ENCODE peak calls at places on chromosomes 3 and 15, in seven cellular contexts. K, E, G, P, Q, W and T are unnamed samples.

GRCh38 chr15:31024330-31024729 is 32.9 kb upstream of the MTMR10 start:
- DNase-seq in G (no peak), Q (peak; percentile 96), E (peak; percentile 93), K (no peak), W (peak; percentile 96), P (no peak), T (peak; percentile 88)

GRCh38 chr15:64754663-64755426 is 20.5 kb downstream of the RBPMS2 start:
- DNase-seq in G (peak; percentile 61), E (no peak), W (no peak), P (no peak), Q (no peak), K (no peak), T (no peak)

GRCh38 chr15:34644061-34644460 is 60.6 kb upstream of the GOLGA8B start:
- DNase-seq in W (peak; percentile 71), P (no peak), G (no peak), K (no peak), E (peak; percentile 60), Q (peak; percentile 79), T (no peak)

GRCh38 chr3:191438150-191438814 is 22.7 kb upstream of the PYDC2 start:
- DNase-seq in P (no peak), E (no peak), G (no peak), W (no peak), K (no peak), Q (no peak), T (no peak)

GRCh38 chr15:67838789-67839332 is 984 bp downstream of the RNU6-1 start:
- DNase-seq in Q (peak; percentile 30), W (no peak), K (no peak), P (no peak), E (no peak), G (no peak), T (no peak)

GRCh38 chr3:54891540-54891897 is 36.3 kb downstream of the LRTM1 start:
- DNase-seq in W (peak; percentile 96), G (no peak), Q (peak; percentile 96), K (no peak), E (peak; percentile 96), P (no peak), T (peak; percentile 73)

GRCh38 chr3:13098192-13098591 is 25.0 kb upstream of the IQSEC1 start:
- DNase-seq in Q (no peak), G (no peak), W (no peak), K (no peak), P (no peak), E (no peak), T (no peak)

GRCh38 chr3:155232605-155233004 is 60.9 kb downstream of the STRIT1 start:
- DNase-seq in P (no peak), G (no peak), E (no peak), K (no peak), Q (peak; percentile 91), W (peak; percentile 92), T (peak; percentile 87)

GRCh38 chr3:117238805-117239204 is 529.2 kb downstream of the TUSC7 start:
- DNase-seq in Q (no peak), G (no peak), P (no peak), E (no peak), K (no peak), W (no peak), T (no peak)

GRCh38 chr3:126212629-126213375 is 32.4 kb upstream of the ALDH1L1 start:
- DNase-seq in K (peak; percentile 53), G (no peak), W (no peak), Q (peak; percentile 24), P (peak; percentile 14), E (peak; percentile 74), T (no peak)

GRCh38 chr3:177538064-177538742 is 340.9 kb upstream of the TBL1XR1 start:
- DNase-seq in W (no peak), Q (no peak), P (no peak), E (peak; percentile 10), K (no peak), G (no peak), T (no peak)

GRCh38 chr3:170697803-170698350 is 112.0 kb upstream of the SLC7A14 start:
- DNase-seq in P (no peak), G (no peak), K (peak; percentile 22), Q (no peak), W (no peak), E (no peak), T (no peak)

GRCh38 chr3:168024537-168024941 is 71.2 kb downstream of the GOLIM4 start:
- DNase-seq in Q (peak; percentile 34), G (no peak), W (peak; percentile 93), P (no peak), K (peak; percentile 90), E (peak; percentile 79), T (peak; percentile 87)

GRCh38 chr15:31977812-31978662 is 52.3 kb upstream of the CHRNA7 start:
- DNase-seq in Q (peak; percentile 5), W (peak; percentile 46), E (peak; percentile 81), G (peak; percentile 53), P (peak; percentile 37), K (peak; percentile 46), T (no peak)

GRCh38 chr3:78887029-78887428 is 880.8 kb downstream of the ROBO1 start:
- DNase-seq in E (peak; percentile 64), W (peak; percentile 37), G (no peak), K (no peak), Q (peak; percentile 70), P (no peak), T (no peak)

GRCh38 chr15:101329867-101330380 is 34.9 kb upstream of the SNRPA1 start:
- DNase-seq in P (no peak), W (no peak), E (no peak), G (no peak), K (no peak), Q (no peak), T (no peak)

GRCh38 chr3:73530030-73530411 is 94.7 kb downstream of the PDZRN3 start:
- DNase-seq in G (no peak), K (no peak), E (peak; percentile 7), P (no peak), W (no peak), Q (no peak), T (no peak)

GRCh38 chr15:33115191-33115861 is 79.2 kb downstream of the FMN1 start:
- DNase-seq in Q (no peak), G (no peak), E (no peak), P (no peak), K (no peak), W (no peak), T (no peak)

GRCh38 chr3:40213556-40213955 is 96.0 kb upstream of the EIF1B start:
- DNase-seq in Q (no peak), P (no peak), G (no peak), E (no peak), W (no peak), K (no peak), T (no peak)

GRCh38 chr3:124639406-124640237 is 90.6 kb upstream of the UMPS start:
- DNase-seq in G (no peak), P (no peak), Q (peak; percentile 7), E (no peak), W (no peak), K (no peak), T (no peak)

GRCh38 chr3:133273346-133273745 is 126.5 kb upstream of the BFSP2 start:
- DNase-seq in P (no peak), E (no peak), K (no peak), W (no peak), Q (no peak), G (no peak), T (no peak)

GRCh38 chr15:67723294-67724024 is 101.8 kb upstream of the SKOR1 start:
- DNase-seq in K (no peak), G (no peak), W (no peak), Q (no peak), E (no peak), P (peak; percentile 82), T (no peak)

GRCh38 chr3:162702768-162703385 is 1206.3 kb downstream of the OTOL1 start:
- DNase-seq in W (no peak), P (no peak), K (no peak), Q (no peak), E (no peak), G (no peak), T (no peak)

GRCh38 chr15:77144492-77145070 is 73.7 kb upstream of the TSPAN3 start:
- DNase-seq in G (no peak), E (peak; percentile 73), Q (peak; percentile 21), W (peak; percentile 84), K (no peak), P (no peak), T (peak; percentile 45)

GRCh38 chr3:126127452-126127851 is 43.5 kb upstream of the SLC41A3 start:
- DNase-seq in G (no peak), P (no peak), E (no peak), Q (no peak), K (no peak), W (no peak), T (no peak)

GRCh38 chr15:89836255-89837133 is 21.8 kb upstream of the ANPEP start:
- DNase-seq in W (peak; percentile 84), Q (peak; percentile 90), E (peak; percentile 71), G (no peak), K (no peak), P (no peak), T (peak; percentile 85)

GRCh38 chr3:11386413-11387155 is 114.4 kb downstream of the ATG7 start:
- DNase-seq in P (no peak), G (no peak), W (peak; percentile 56), E (no peak), K (no peak), Q (no peak), T (no peak)

GRCh38 chr15:78177447-78177873 is 28.3 kb downstream of the IDH3A start:
- DNase-seq in Q (peak; percentile 15), K (no peak), E (peak; percentile 55), G (peak; percentile 58), W (peak; percentile 22), P (no peak), T (no peak)

GRCh38 chr3:10349801-10350200 is 28.9 kb upstream of the SEC13 start:
- DNase-seq in K (no peak), P (no peak), E (no peak), G (no peak), Q (no peak), W (no peak), T (no peak)

GRCh38 chr3:16378415-16378814 is 113.4 kb downstream of the OXNAD1 start:
- DNase-seq in K (no peak), W (no peak), Q (no peak), G (no peak), P (no peak), E (no peak), T (no peak)

GRCh38 chr3:131883711-131884407 is 151.0 kb downstream of the CPNE4 start:
- DNase-seq in G (no peak), K (no peak), E (no peak), P (no peak), Q (peak; percentile 15), W (no peak), T (no peak)

GRCh38 chr15:63238796-63239195 is 38.6 kb upstream of the APH1B start:
- DNase-seq in W (peak; percentile 44), Q (peak; percentile 96), P (no peak), G (peak; percentile 29), K (no peak), E (peak; percentile 84), T (no peak)

GRCh38 chr3:16239776-16240175 is 25.0 kb downstream of the DPH3 start:
- DNase-seq in G (no peak), Q (no peak), E (no peak), W (no peak), K (no peak), P (no peak), T (no peak)

GRCh38 chr3:9032236-9032777 is 69.0 kb upstream of the RAD18 start:
- DNase-seq in W (no peak), K (no peak), P (no peak), E (no peak), G (no peak), Q (no peak), T (no peak)

GRCh38 chr3:16334909-16335308 is 69.9 kb downstream of the OXNAD1 start:
- DNase-seq in P (no peak), E (no peak), G (no peak), K (no peak), W (peak; percentile 12), Q (no peak), T (no peak)